ENCODE peak calls at places on chromosomes 5 and 9, in eight cellular contexts. A is IMR-90, X is SJSA1, E is A549, U is lower lobe of right lung, D is neural progenitor cell, I is heart left ventricle, N is heart right ventricle. Y is an unnamed sample.
A peak's percentile ranks its signal among the peaks of the same experiment; 100 is the strongest.

GRCh38 chr9:76371901-76372300 is 22.3 kb downstream of the RFK start:
- DNase-seq in A (peak; percentile 65), X (peak; percentile 93), E (no peak), U (no peak), D (no peak), I (no peak), N (no peak), Y (no peak)

GRCh38 chr5:175456105-175456504 is 12.1 kb upstream of the DRD1 start:
- DNase-seq in A (no peak), X (no peak), E (no peak), U (no peak), D (no peak), I (no peak), N (no peak), Y (no peak)

GRCh38 chr9:72628191-72628590 is 106.8 kb downstream of the TMC1 start:
- DNase-seq in A (no peak), X (no peak), E (no peak), U (no peak), D (no peak), I (no peak), N (no peak), Y (no peak)

GRCh38 chr5:3963662-3964061 is 368.0 kb downstream of the IRX1 start:
- DNase-seq in A (no peak), X (no peak), E (no peak), U (no peak), D (no peak), I (no peak), N (no peak), Y (no peak)

GRCh38 chr9:97553141-97553540 is 51.7 kb downstream of the TMOD1 start:
- DNase-seq in A (no peak), X (no peak), E (no peak), U (no peak), D (no peak), I (no peak), N (no peak), Y (no peak)

GRCh38 chr5:152978141-152978835 is 512.2 kb upstream of the GRIA1 start:
- DNase-seq in A (no peak), X (no peak), E (no peak), U (no peak), D (no peak), I (no peak), N (no peak), Y (no peak)

GRCh38 chr9:92133949-92134604 is 18.9 kb upstream of the SPTLC1 start:
- DNase-seq in A (peak; percentile 77), X (peak; percentile 77), E (peak; percentile 88), U (peak; percentile 89), D (peak; percentile 90), I (peak; percentile 87), N (peak; percentile 72), Y (peak; percentile 70)

GRCh38 chr9:130349398-130349797 is 83.8 kb downstream of the HMCN2 start:
- DNase-seq in A (no peak), X (no peak), E (no peak), U (no peak), D (no peak), I (no peak), N (no peak), Y (no peak)

GRCh38 chr5:9513825-9514224 is 32.0 kb downstream of the SEMA5A start:
- DNase-seq in A (peak; percentile 47), X (peak; percentile 28), E (no peak), U (no peak), D (peak; percentile 47), I (no peak), N (no peak), Y (no peak)

GRCh38 chr9:116437411-116438370 is 249.4 kb upstream of the TRIM32 start:
- DNase-seq in A (no peak), X (no peak), E (no peak), U (no peak), D (no peak), I (no peak), N (no peak), Y (no peak)

GRCh38 chr5:66363097-66363496 is 219.0 kb downstream of the SREK1 start:
- DNase-seq in A (no peak), X (no peak), E (no peak), U (no peak), D (no peak), I (no peak), N (no peak), Y (no peak)

GRCh38 chr9:107172160-107172978 is 110.7 kb upstream of the RAD23B start:
- DNase-seq in A (peak; percentile 78), X (peak; percentile 47), E (peak; percentile 35), U (peak; percentile 60), D (peak; percentile 82), I (peak; percentile 74), N (peak; percentile 72), Y (peak; percentile 83)

GRCh38 chr5:159135896-159136531 is 36.3 kb upstream of the EBF1 start:
- DNase-seq in A (peak; percentile 72), X (peak; percentile 74), E (peak; percentile 18), U (no peak), D (no peak), I (no peak), N (no peak), Y (no peak)

GRCh38 chr9:4926239-4926638 is 58.8 kb upstream of the JAK2 start:
- DNase-seq in A (no peak), X (no peak), E (no peak), U (no peak), D (no peak), I (no peak), N (no peak), Y (no peak)

GRCh38 chr5:135476615-135477493 is 24.7 kb upstream of the TIFAB start:
- DNase-seq in A (no peak), X (no peak), E (no peak), U (no peak), D (no peak), I (no peak), N (no peak), Y (peak; percentile 39)

DNA sequence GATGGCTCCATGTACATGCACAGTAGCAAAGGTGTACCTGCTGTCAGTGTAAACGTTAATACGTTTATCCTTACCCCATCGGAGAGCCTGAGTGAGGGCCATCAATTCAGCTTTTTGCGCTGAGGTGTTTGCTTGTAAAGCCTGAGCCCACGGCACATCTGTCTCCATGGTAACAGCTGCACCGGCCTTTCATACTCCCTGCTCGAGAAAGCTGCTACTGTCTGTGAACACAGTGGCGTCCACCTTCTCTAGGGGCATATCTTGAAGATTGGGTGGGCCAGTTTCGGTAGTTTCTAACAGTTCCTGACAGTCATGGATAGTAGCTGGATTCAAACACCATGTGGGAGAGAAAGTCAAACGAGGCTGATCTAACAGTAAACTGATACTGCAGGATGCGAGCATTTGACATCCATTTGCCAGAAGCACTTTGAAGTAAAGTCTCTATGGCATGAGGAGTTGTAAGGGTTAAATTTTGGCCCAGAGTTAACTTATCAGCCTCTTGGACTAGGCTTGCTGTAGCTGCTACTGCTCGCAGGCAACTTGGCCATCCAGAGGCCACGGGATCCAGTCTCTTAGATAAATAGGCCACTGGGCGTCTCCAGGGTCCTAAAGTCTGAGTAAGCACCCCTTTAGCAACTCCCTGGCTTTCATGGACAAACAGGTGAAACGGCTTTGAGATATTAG is 21.0 kb upstream of the RHOBTB3 start:
- DNase-seq in A (no peak), X (peak; percentile 34), E (no peak), U (no peak), D (peak; percentile 56), I (no peak), N (peak; percentile 59), Y (no peak)
- H3K4me3 ChIP-seq in A (no peak overlapping the region), X (no peak overlapping the region), E (no peak overlapping the region), U (peak overlapping the region; percentile 3), D (peak overlapping the region; percentile 38), I (peak overlapping the region; percentile 39), N (peak overlapping the region; percentile 34), Y (no peak overlapping the region)

GRCh38 chr9:96113045-96113444 is 188.9 kb downstream of the HSD17B3 start:
- DNase-seq in A (no peak), X (no peak), E (no peak), U (no peak), D (no peak), I (no peak), N (no peak), Y (no peak)
- H3K4me1 ChIP-seq in A (no peaks in the 10 kb centered on the region), X (peaks cover 57% of the 10 kb centered on the region), E (peaks cover 25% of the 10 kb centered on the region), U (peaks cover 17% of the 10 kb centered on the region), D (peaks cover 15% of the 10 kb centered on the region), I (peaks cover 8% of the 10 kb centered on the region), N (no peaks in the 10 kb centered on the region), Y (no peaks in the 10 kb centered on the region)

GRCh38 chr9:70600479-70600878 is 186.0 kb upstream of the KLF9 start:
- DNase-seq in A (peak; percentile 89), X (no peak), E (no peak), U (no peak), D (no peak), I (no peak), N (peak; percentile 48), Y (no peak)
- H3K4me3 ChIP-seq in A (no peak overlapping the region), X (peak overlapping the region; percentile 2), E (no peak overlapping the region), U (no peak overlapping the region), D (no peak overlapping the region), I (no peak overlapping the region), N (peak overlapping the region; percentile 36), Y (no peak overlapping the region)

DNA sequence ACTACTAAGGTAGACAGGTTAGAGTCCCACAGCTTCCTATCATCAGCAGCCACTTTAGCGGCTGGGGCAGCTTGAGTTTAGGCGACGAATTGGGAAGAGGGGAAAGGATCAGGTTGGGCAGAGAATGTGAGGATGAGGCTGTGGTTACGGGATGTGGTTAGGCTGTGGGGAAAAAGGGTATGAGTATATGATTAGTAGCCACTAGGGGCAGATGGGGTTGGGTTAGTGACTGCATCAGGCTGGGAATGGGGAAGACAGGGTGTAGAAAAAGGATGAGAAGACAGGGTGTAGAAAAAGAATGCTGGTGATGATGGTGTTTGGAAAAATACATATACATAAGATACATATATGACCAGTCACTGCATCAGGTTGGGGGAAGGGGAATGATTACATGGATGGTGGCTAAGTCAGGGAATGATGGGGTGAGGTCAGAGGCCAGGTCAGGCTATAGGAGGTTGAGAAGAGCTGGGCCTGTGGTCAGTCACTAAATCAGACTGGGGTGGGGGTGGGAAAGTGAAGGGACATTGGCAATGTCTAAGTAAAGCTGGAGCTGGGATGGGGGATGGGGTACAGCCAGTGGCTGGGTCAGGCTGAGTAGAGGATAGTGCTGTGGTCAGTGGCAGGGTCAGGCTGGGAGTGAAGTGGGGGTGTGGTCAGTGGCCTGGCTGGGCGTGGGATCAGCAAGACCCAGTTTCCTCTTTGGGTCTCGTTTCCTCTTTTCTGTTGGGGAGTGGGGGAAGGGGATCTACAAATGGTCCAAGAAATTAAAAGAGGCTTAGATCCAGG is 2.1 kb downstream of the TLN1 start:
- DNase-seq in A (peak; percentile 91), X (peak; percentile 48), E (peak; percentile 94), U (peak; percentile 86), D (peak; percentile 70), I (peak; percentile 83), N (peak; percentile 61), Y (peak; percentile 64)
- H3K4me1 ChIP-seq in A (peaks cover 25% of the 10 kb centered on the region), X (peaks cover 53% of the 10 kb centered on the region), E (peaks cover 54% of the 10 kb centered on the region), U (peaks cover 67% of the 10 kb centered on the region), D (peaks cover 55% of the 10 kb centered on the region), I (peaks cover 71% of the 10 kb centered on the region), N (peaks cover 75% of the 10 kb centered on the region), Y (peaks cover 39% of the 10 kb centered on the region)

Y was measured in HAP-1.